ENCODE peak calls at places on chromosome 13, in five cellular contexts. One of them, this sample, is unnamed.

GRCh38 chr13:106530209-106530906 is 5.1 kb downstream of the EFNB2 start:
- DNase-seq in left ventricle myocardium superior: no peak
- DNase-seq in activated CD4-positive, CD25-positive, alpha-beta regulatory T cell: no peak
- DNase-seq in left cardiac atrium: no peak
- DNase-seq in stimulated activated CD8-positive, alpha-beta memory T cell treated with anti-CD3 and anti-CD28 coated beads, Interleukin-12 subunit alpha, Interleukin-12 subunit beta, amount 100 ng/mL, for 4 hours: no peak
- DNase-seq in this sample: no peak

GRCh38 chr13:64675256-64675892 is 2554.8 kb downstream of the PCDH9 start:
- DNase-seq in left ventricle myocardium superior: no peak
- DNase-seq in activated CD4-positive, CD25-positive, alpha-beta regulatory T cell: no peak
- DNase-seq in left cardiac atrium: no peak
- DNase-seq in stimulated activated CD8-positive, alpha-beta memory T cell treated with anti-CD3 and anti-CD28 coated beads, Interleukin-12 subunit alpha, Interleukin-12 subunit beta, amount 100 ng/mL, for 4 hours: no peak
- DNase-seq in this sample: no peak

GRCh38 chr13:64410654-64411053 is 2819.5 kb downstream of the PCDH9 start:
- DNase-seq in left ventricle myocardium superior: no peak
- DNase-seq in activated CD4-positive, CD25-positive, alpha-beta regulatory T cell: no peak
- DNase-seq in left cardiac atrium: no peak
- DNase-seq in stimulated activated CD8-positive, alpha-beta memory T cell treated with anti-CD3 and anti-CD28 coated beads, Interleukin-12 subunit alpha, Interleukin-12 subunit beta, amount 100 ng/mL, for 4 hours: no peak
- DNase-seq in this sample: no peak

GRCh38 chr13:41631296-41631965 is 174.1 kb downstream of the RGCC start:
- DNase-seq in left ventricle myocardium superior: no peak
- DNase-seq in activated CD4-positive, CD25-positive, alpha-beta regulatory T cell: no peak
- DNase-seq in left cardiac atrium: no peak
- DNase-seq in stimulated activated CD8-positive, alpha-beta memory T cell treated with anti-CD3 and anti-CD28 coated beads, Interleukin-12 subunit alpha, Interleukin-12 subunit beta, amount 100 ng/mL, for 4 hours: no peak
- DNase-seq in this sample: no peak

GRCh38 chr13:42394361-42395065 is 122.6 kb downstream of the AKAP11 start:
- DNase-seq in left ventricle myocardium superior: no peak
- DNase-seq in activated CD4-positive, CD25-positive, alpha-beta regulatory T cell: no peak
- DNase-seq in left cardiac atrium: no peak
- DNase-seq in stimulated activated CD8-positive, alpha-beta memory T cell treated with anti-CD3 and anti-CD28 coated beads, Interleukin-12 subunit alpha, Interleukin-12 subunit beta, amount 100 ng/mL, for 4 hours: no peak
- DNase-seq in this sample: no peak

GRCh38 chr13:61183670-61184069 is 232.0 kb downstream of the PCDH20 start:
- DNase-seq in left ventricle myocardium superior: no peak
- DNase-seq in activated CD4-positive, CD25-positive, alpha-beta regulatory T cell: no peak
- DNase-seq in left cardiac atrium: no peak
- DNase-seq in stimulated activated CD8-positive, alpha-beta memory T cell treated with anti-CD3 and anti-CD28 coated beads, Interleukin-12 subunit alpha, Interleukin-12 subunit beta, amount 100 ng/mL, for 4 hours: no peak
- DNase-seq in this sample: no peak

GRCh38 chr13:74920361-74920760 is 561.6 kb downstream of the TBC1D4 start:
- DNase-seq in left ventricle myocardium superior: no peak
- DNase-seq in activated CD4-positive, CD25-positive, alpha-beta regulatory T cell: no peak
- DNase-seq in left cardiac atrium: no peak
- DNase-seq in stimulated activated CD8-positive, alpha-beta memory T cell treated with anti-CD3 and anti-CD28 coated beads, Interleukin-12 subunit alpha, Interleukin-12 subunit beta, amount 100 ng/mL, for 4 hours: no peak
- DNase-seq in this sample: no peak

GRCh38 chr13:45370922-45371406 is 30.0 kb upstream of the TPT1 start:
- DNase-seq in left ventricle myocardium superior: peak
- DNase-seq in activated CD4-positive, CD25-positive, alpha-beta regulatory T cell: peak
- DNase-seq in left cardiac atrium: peak
- DNase-seq in stimulated activated CD8-positive, alpha-beta memory T cell treated with anti-CD3 and anti-CD28 coated beads, Interleukin-12 subunit alpha, Interleukin-12 subunit beta, amount 100 ng/mL, for 4 hours: peak
- DNase-seq in this sample: peak

GRCh38 chr13:107441279-107441678 is 774.1 kb downstream of the LIG4 start:
- DNase-seq in left ventricle myocardium superior: no peak
- DNase-seq in activated CD4-positive, CD25-positive, alpha-beta regulatory T cell: no peak
- DNase-seq in left cardiac atrium: no peak
- DNase-seq in stimulated activated CD8-positive, alpha-beta memory T cell treated with anti-CD3 and anti-CD28 coated beads, Interleukin-12 subunit alpha, Interleukin-12 subunit beta, amount 100 ng/mL, for 4 hours: no peak
- DNase-seq in this sample: no peak

GRCh38 chr13:32429406-32429909 is 1.5 kb upstream of the N4BP2L1 start:
- DNase-seq in left ventricle myocardium superior: no peak
- DNase-seq in activated CD4-positive, CD25-positive, alpha-beta regulatory T cell: no peak
- DNase-seq in left cardiac atrium: no peak
- DNase-seq in stimulated activated CD8-positive, alpha-beta memory T cell treated with anti-CD3 and anti-CD28 coated beads, Interleukin-12 subunit alpha, Interleukin-12 subunit beta, amount 100 ng/mL, for 4 hours: no peak
- DNase-seq in this sample: no peak

This sample was measured in activated effector memory CD4-positive, alpha-beta T cell treated with Interleukin-2 at 50 U/mL for 16 hours.